ENCODE peak calls at places on chromosome 12, in nine cellular contexts. G is LHCN-M2; J is stimulated activated effector memory CD8-positive, alpha-beta T cell treated with anti-CD3 and anti-CD28 coated beads, Interleukin-12 subunit alpha, Interleukin-12 subunit beta, amount 100 ng/mL, for 72 hours; W is SK-N-SH; L is AG04450; B is HS-27A; T is stimulated activated CD4-positive, alpha-beta T cell treated with anti-CD3 and anti-CD28 coated beads, Interleukin-1b, Interleukin-23, amount 100 ng/mL, for 1 hour; C is activated CD4-positive, alpha-beta T cell treated with anti-CD3 and anti-CD28 coated beads, Interleukin-2, amount 50 U/mL, for 1 hour; E is mucosa of descending colon. N is an unnamed sample.
A peak's percentile ranks its signal among the peaks of the same experiment; 100 is the strongest.

GRCh38 chr12:100208834-100209233 is 8.2 kb downstream of the ACTR6 start:
- DNase-seq in B (no peak), J (no peak), T (no peak), L (no peak), W (no peak), E (no peak), G (no peak), C (no peak), N (no peak)

GRCh38 chr12:115049617-115050016 is 365.6 kb upstream of the TBX3 start:
- DNase-seq in T (no peak), W (no peak), L (no peak), J (no peak), B (no peak), G (no peak), C (no peak), E (no peak), N (no peak)

GRCh38 chr12:112381421-112381897 is 772 bp downstream of the HECTD4 start:
- DNase-seq in L (no peak), G (no peak), T (no peak), W (no peak), J (peak; percentile 29), B (no peak), C (peak; percentile 7), E (peak; percentile 37), N (no peak)

GRCh38 chr12:24767016-24767415 is 181.9 kb downstream of the BCAT1 start:
- DNase-seq in W (no peak), E (no peak), C (no peak), G (no peak), B (no peak), J (no peak), T (no peak), L (no peak), N (no peak)

GRCh38 chr12:27260746-27261145 is 16.7 kb downstream of the STK38L start:
- DNase-seq in G (peak; percentile 63), C (no peak), E (no peak), W (no peak), T (no peak), L (no peak), B (no peak), J (no peak), N (peak; percentile 42)

GRCh38 chr12:62861157-62861535 is 73.8 kb downstream of the PPM1H start:
- DNase-seq in B (no peak), J (no peak), G (no peak), E (no peak), T (no peak), L (no peak), W (no peak), C (no peak), N (no peak)

GRCh38 chr12:92955997-92956663 is 27.0 kb upstream of the EEA1 start:
- DNase-seq in G (peak; percentile 47), B (no peak), T (no peak), J (no peak), W (no peak), L (peak; percentile 24), E (no peak), C (no peak), N (no peak)

GRCh38 chr12:125065753-125066570 is 727 bp downstream of the AACS start:
- DNase-seq in T (no peak), L (no peak), C (no peak), E (peak; percentile 11), B (no peak), G (no peak), W (peak; percentile 52), J (no peak), N (no peak)

GRCh38 chr12:50533971-50534370 is 29.2 kb downstream of the DIP2B start:
- DNase-seq in E (no peak), C (no peak), L (no peak), G (peak; percentile 28), B (no peak), T (no peak), J (no peak), W (no peak), N (no peak)

GRCh38 chr12:104258476-104259067 is 43.0 kb downstream of the TXNRD1 start:
- DNase-seq in T (no peak), B (no peak), E (no peak), L (no peak), G (no peak), W (no peak), J (no peak), C (no peak), N (no peak)

GRCh38 chr12:109734219-109735000 is 20.8 kb downstream of the FAM222A start:
- DNase-seq in E (no peak), T (no peak), W (peak; percentile 62), G (peak; percentile 23), C (no peak), J (no peak), L (no peak), B (no peak), N (no peak)

GRCh38 chr12:83573676-83574075 is 887.0 kb downstream of the TMTC2 start:
- DNase-seq in B (no peak), W (no peak), E (no peak), L (no peak), J (no peak), T (no peak), G (no peak), C (no peak), N (no peak)

GRCh38 chr12:6195665-6196535 is 4.3 kb upstream of the CD9 start:
- DNase-seq in B (peak; percentile 66), G (peak; percentile 86), E (peak; percentile 97), W (peak; percentile 96), T (peak; percentile 37), C (peak; percentile 73), J (peak; percentile 77), L (peak; percentile 68), N (peak; percentile 59)

GRCh38 chr12:26287666-26288408 is 92.5 kb downstream of the SSPN start:
- DNase-seq in B (no peak), L (no peak), C (no peak), E (no peak), W (no peak), J (no peak), T (no peak), G (peak; percentile 89), N (no peak)

GRCh38 chr12:21850419-21850818 is 75.9 kb upstream of the KCNJ8 start:
- DNase-seq in B (no peak), W (no peak), G (no peak), J (no peak), L (no peak), T (no peak), E (no peak), C (no peak), N (no peak)

GRCh38 chr12:119446459-119446858 is 111.9 kb downstream of the CCDC60 start:
- DNase-seq in T (no peak), L (no peak), J (no peak), E (no peak), B (no peak), W (no peak), G (peak; percentile 62), C (no peak), N (no peak)

GRCh38 chr12:77924703-77925102 is 94.0 kb downstream of the NAV3 start:
- DNase-seq in G (peak; percentile 52), B (no peak), L (no peak), T (no peak), W (no peak), J (no peak), E (no peak), C (no peak), N (no peak)

GRCh38 chr12:107631715-107632114 is 53.9 kb upstream of the PWP1 start:
- DNase-seq in E (no peak), C (no peak), W (no peak), T (no peak), J (no peak), B (no peak), G (no peak), L (no peak), N (no peak)

GRCh38 chr12:79360269-79360668 is 330.5 kb downstream of the PAWR start:
- DNase-seq in L (no peak), B (no peak), E (no peak), J (no peak), W (peak; percentile 6), G (no peak), C (no peak), T (no peak), N (no peak)

GRCh38 chr12:12681061-12681765 is 14.8 kb downstream of the GPR19 start:
- DNase-seq in E (no peak), B (no peak), J (no peak), W (no peak), G (no peak), T (no peak), C (no peak), L (no peak), N (no peak)

GRCh38 chr12:6708968-6709394 is 8.4 kb upstream of the PIANP start:
- DNase-seq in E (no peak), T (no peak), L (no peak), W (no peak), C (no peak), B (no peak), J (no peak), G (no peak), N (no peak)

GRCh38 chr12:1473418-1473817 is 121.0 kb downstream of the FBXL14 start:
- DNase-seq in E (peak; percentile 35), J (no peak), W (no peak), T (no peak), B (no peak), L (no peak), G (no peak), C (peak; percentile 5), N (no peak)

GRCh38 chr12:56657416-56658379 is 11.9 kb upstream of the ATP5F1B start:
- DNase-seq in C (no peak), G (no peak), J (no peak), W (no peak), B (no peak), T (no peak), L (no peak), E (no peak), N (no peak)

GRCh38 chr12:127149226-127149964 is 1117.6 kb upstream of the TMEM132C start:
- DNase-seq in W (no peak), T (no peak), B (no peak), E (no peak), J (no peak), C (no peak), G (peak; percentile 42), L (peak; percentile 47), N (no peak)

GRCh38 chr12:72209096-72209495 is 63.1 kb upstream of the TRHDE start:
- DNase-seq in T (no peak), W (peak; percentile 17), L (no peak), G (no peak), B (no peak), C (no peak), E (no peak), J (no peak), N (no peak)

GRCh38 chr12:75259170-75259569 is 49.5 kb upstream of the KCNC2 start:
- DNase-seq in T (no peak), E (no peak), L (no peak), B (no peak), C (no peak), W (no peak), G (no peak), J (no peak), N (no peak)

GRCh38 chr12:104414581-104415305 is 42.0 kb upstream of the CHST11 start:
- DNase-seq in T (no peak), J (no peak), W (no peak), E (no peak), G (no peak), B (no peak), C (no peak), L (no peak), N (no peak)

GRCh38 chr12:12461281-12461922 is 101.3 kb downstream of the DUSP16 start:
- DNase-seq in T (no peak), G (no peak), C (no peak), W (no peak), L (no peak), B (no peak), J (no peak), E (no peak), N (no peak)

GRCh38 chr12:34219046-34219770 is 196.9 kb downstream of the ALG10 start:
- DNase-seq in J (no peak), G (peak; percentile 10), E (no peak), W (peak; percentile 10), C (no peak), T (no peak), L (no peak), B (no peak), N (no peak)

GRCh38 chr12:51405801-51406207 is 14.6 kb upstream of the GALNT6 start:
- DNase-seq in E (no peak), G (no peak), L (no peak), J (no peak), T (no peak), C (no peak), W (peak; percentile 71), B (no peak), N (peak; percentile 34)

GRCh38 chr12:28130625-28131598 is 59.3 kb upstream of the CCDC91 start:
- DNase-seq in B (peak; percentile 99), C (no peak), G (peak; percentile 56), J (no peak), W (no peak), E (no peak), T (no peak), L (peak; percentile 94), N (no peak)